ENCODE peak calls at places on chromosomes 1 and 21, in six cellular contexts. One of them, this sample, is unnamed. For H3K4me1, the result is how much of the 10 kb centered on the place peaks cover.

GRCh38 chr1:91891486-91891885 is 5.5 kb upstream of the TGFBR3 start:
- DNase-seq in prostate gland: no peak
- DNase-seq in transverse colon: no peak
- DNase-seq in stomach: no peak
- DNase-seq in lung: no peak
- DNase-seq in small intestine: no peak
- DNase-seq in this sample: no peak

GRCh38 chr1:205488074-205488723 is 16.3 kb upstream of the CDK18 start:
- DNase-seq in small intestine: peak
- DNase-seq in stomach: peak
- DNase-seq in prostate gland: peak
- DNase-seq in lung: peak
- DNase-seq in transverse colon: peak
- DNase-seq in this sample: peak

GRCh38 chr1:46370214-46370633 is 23.9 kb upstream of the FAAH start:
- DNase-seq in lung: no peak
- DNase-seq in transverse colon: no peak
- DNase-seq in small intestine: peak
- DNase-seq in prostate gland: no peak
- DNase-seq in stomach: peak
- DNase-seq in this sample: no peak

GRCh38 chr1:211705439-211706205 is 30.2 kb upstream of the NEK2 start:
- DNase-seq in prostate gland: no peak
- DNase-seq in stomach: no peak
- DNase-seq in lung: no peak
- DNase-seq in small intestine: no peak
- DNase-seq in transverse colon: no peak
- DNase-seq in this sample: no peak

GRCh38 chr1:152162826-152163463 is 3.9 kb upstream of the RPTN start:
- DNase-seq in transverse colon: no peak
- DNase-seq in small intestine: no peak
- DNase-seq in prostate gland: no peak
- DNase-seq in lung: no peak
- DNase-seq in stomach: no peak
- DNase-seq in this sample: no peak

GRCh38 chr1:145956361-145956760 is 1.5 kb downstream of the LIX1L start:
- DNase-seq in stomach: no peak
- DNase-seq in lung: no peak
- DNase-seq in transverse colon: no peak
- DNase-seq in prostate gland: no peak
- DNase-seq in small intestine: no peak
- DNase-seq in this sample: no peak

GRCh38 chr1:219038398-219038797 is 135.3 kb upstream of the LYPLAL1 start:
- DNase-seq in prostate gland: no peak
- DNase-seq in stomach: no peak
- DNase-seq in lung: no peak
- DNase-seq in small intestine: no peak
- DNase-seq in transverse colon: no peak
- DNase-seq in this sample: no peak

GRCh38 chr21:46099476-46099875 is 1.6 kb downstream of the COL6A2 start:
- DNase-seq in lung: peak
- DNase-seq in transverse colon: peak
- DNase-seq in small intestine: peak
- DNase-seq in stomach: peak
- DNase-seq in prostate gland: peak
- DNase-seq in this sample: no peak

GRCh38 chr1:4585216-4585615 is 69.2 kb upstream of the AJAP1 start:
- DNase-seq in stomach: no peak
- DNase-seq in lung: no peak
- DNase-seq in prostate gland: no peak
- DNase-seq in transverse colon: no peak
- DNase-seq in small intestine: peak
- DNase-seq in this sample: peak

GRCh38 chr1:184163674-184164470 is 112.3 kb downstream of the TSEN15 start:
- DNase-seq in prostate gland: no peak
- DNase-seq in stomach: no peak
- DNase-seq in small intestine: no peak
- DNase-seq in lung: no peak
- DNase-seq in transverse colon: no peak
- DNase-seq in this sample: peak

GRCh38 chr1:54803761-54804470 is 2.8 kb upstream of the TTC22 start:
- DNase-seq in lung: no peak
- DNase-seq in small intestine: peak
- DNase-seq in transverse colon: peak
- DNase-seq in prostate gland: no peak
- DNase-seq in stomach: peak
- DNase-seq in this sample: peak

GRCh38 chr1:225670806-225671733 is 18.1 kb upstream of the ENAH start:
- DNase-seq in stomach: no peak
- DNase-seq in lung: no peak
- DNase-seq in small intestine: peak
- DNase-seq in prostate gland: no peak
- DNase-seq in transverse colon: no peak
- DNase-seq in this sample: no peak

GRCh38 chr1:240073097-240073496 is 18.6 kb upstream of the FMN2 start:
- DNase-seq in transverse colon: no peak
- DNase-seq in prostate gland: no peak
- DNase-seq in stomach: no peak
- DNase-seq in lung: no peak
- DNase-seq in small intestine: no peak
- DNase-seq in this sample: no peak

GRCh38 chr1:54519709-54520108 is 28.3 kb upstream of the ACOT11 start:
- DNase-seq in small intestine: peak
- DNase-seq in stomach: no peak
- DNase-seq in prostate gland: no peak
- DNase-seq in lung: no peak
- DNase-seq in transverse colon: no peak
- DNase-seq in this sample: no peak

GRCh38 chr21:27104749-27105439 is 138.0 kb upstream of the ADAMTS5 start:
- DNase-seq in prostate gland: no peak
- DNase-seq in transverse colon: no peak
- DNase-seq in small intestine: no peak
- DNase-seq in stomach: no peak
- DNase-seq in lung: no peak
- DNase-seq in this sample: no peak

GRCh38 chr1:59672851-59673574 is 141.7 kb upstream of the HOOK1 start:
- DNase-seq in lung: no peak
- DNase-seq in stomach: no peak
- DNase-seq in transverse colon: no peak
- DNase-seq in small intestine: no peak
- DNase-seq in prostate gland: no peak
- DNase-seq in this sample: peak

GRCh38 chr21:36134820-36135390 is at the start of gene CBR3:
- DNase-seq in lung: peak
- DNase-seq in prostate gland: peak
- DNase-seq in small intestine: peak
- DNase-seq in transverse colon: peak
- DNase-seq in stomach: peak
- DNase-seq in this sample: peak

GRCh38 chr1:17673335-17674075 is 81.6 kb upstream of the ACTL8 start:
- DNase-seq in transverse colon: no peak
- DNase-seq in small intestine: no peak
- DNase-seq in lung: no peak
- DNase-seq in stomach: no peak
- DNase-seq in prostate gland: no peak
- DNase-seq in this sample: no peak

GRCh38 chr1:211281322-211282022 is 22.3 kb downstream of the RCOR3 start:
- DNase-seq in stomach: no peak
- DNase-seq in lung: no peak
- DNase-seq in prostate gland: no peak
- DNase-seq in small intestine: no peak
- DNase-seq in transverse colon: no peak
- DNase-seq in this sample: no peak

GRCh38 chr1:184972281-184973055 is 1.8 kb downstream of the NIBAN1 start:
- DNase-seq in stomach: no peak
- DNase-seq in small intestine: peak
- DNase-seq in prostate gland: no peak
- DNase-seq in lung: no peak
- DNase-seq in transverse colon: no peak
- DNase-seq in this sample: no peak

GRCh38 chr1:97930472-97930871 is 9.6 kb upstream of the DPYD start:
- DNase-seq in transverse colon: no peak
- DNase-seq in small intestine: peak
- DNase-seq in prostate gland: no peak
- DNase-seq in lung: no peak
- DNase-seq in stomach: no peak
- DNase-seq in this sample: no peak

GRCh38 chr1:178506177-178506576 is 6.7 kb upstream of the TEX35 start:
- DNase-seq in stomach: peak
- DNase-seq in transverse colon: no peak
- DNase-seq in small intestine: no peak
- DNase-seq in lung: no peak
- DNase-seq in prostate gland: no peak
- DNase-seq in this sample: peak

GRCh38 chr1:41751804-41752513 is 166.8 kb downstream of the HIVEP3 start:
- DNase-seq in transverse colon: peak
- DNase-seq in prostate gland: no peak
- DNase-seq in stomach: no peak
- DNase-seq in lung: no peak
- DNase-seq in small intestine: no peak
- DNase-seq in this sample: no peak
- H3K4me1 ChIP-seq in transverse colon: under half
- H3K4me1 ChIP-seq in prostate gland: under half
- H3K4me1 ChIP-seq in stomach: under half
- H3K4me1 ChIP-seq in lung: under half
- H3K4me1 ChIP-seq in small intestine: under half
- H3K4me1 ChIP-seq in this sample: under half

DNA sequence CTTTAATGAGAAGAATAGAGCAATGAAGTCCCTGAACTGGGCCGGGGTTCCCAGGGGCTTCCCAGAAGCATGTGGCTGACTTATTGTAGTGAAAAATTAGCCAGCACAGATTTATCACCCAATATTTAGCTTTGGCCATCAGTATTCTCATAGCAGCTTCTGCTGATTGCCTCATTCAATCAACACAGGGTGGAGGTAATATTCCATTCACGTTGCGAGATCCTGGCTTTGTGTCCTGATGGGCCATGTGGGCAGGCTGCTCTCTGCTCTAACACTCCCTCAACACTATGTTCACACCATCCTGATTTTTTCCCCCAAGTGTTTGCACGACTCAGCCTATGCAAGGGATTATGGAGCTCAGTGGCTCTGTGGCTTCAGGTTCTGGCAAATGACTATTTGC is 21.5 kb upstream of the LAMTOR5 start:
- DNase-seq in transverse colon: no peak
- DNase-seq in small intestine: no peak
- DNase-seq in prostate gland: no peak
- DNase-seq in lung: no peak
- DNase-seq in stomach: no peak
- DNase-seq in this sample: no peak
- H3K4me1 ChIP-seq in transverse colon: under half
- H3K4me1 ChIP-seq in small intestine: under half
- H3K4me1 ChIP-seq in prostate gland: under half
- H3K4me1 ChIP-seq in lung: under half
- H3K4me1 ChIP-seq in stomach: under half
- H3K4me1 ChIP-seq in this sample: under half

GRCh38 chr1:22794691-22795090 is 84.1 kb downstream of the EPHB2 start:
- DNase-seq in transverse colon: peak
- DNase-seq in lung: no peak
- DNase-seq in small intestine: peak
- DNase-seq in prostate gland: no peak
- DNase-seq in stomach: no peak
- DNase-seq in this sample: no peak

GRCh38 chr1:22796642-22797041 is 86.0 kb downstream of the EPHB2 start:
- DNase-seq in stomach: no peak
- DNase-seq in small intestine: no peak
- DNase-seq in transverse colon: no peak
- DNase-seq in prostate gland: no peak
- DNase-seq in lung: no peak
- DNase-seq in this sample: no peak

GRCh38 chr1:22799971-22800370 is 89.3 kb downstream of the EPHB2 start:
- DNase-seq in lung: no peak
- DNase-seq in stomach: no peak
- DNase-seq in prostate gland: no peak
- DNase-seq in transverse colon: no peak
- DNase-seq in small intestine: no peak
- DNase-seq in this sample: no peak

GRCh38 chr1:22801347-22801746 is 90.7 kb downstream of the EPHB2 start:
- DNase-seq in prostate gland: no peak
- DNase-seq in transverse colon: no peak
- DNase-seq in stomach: no peak
- DNase-seq in lung: no peak
- DNase-seq in small intestine: no peak
- DNase-seq in this sample: no peak

GRCh38 chr1:22798083-22798482 is 87.4 kb downstream of the EPHB2 start:
- DNase-seq in stomach: no peak
- DNase-seq in transverse colon: no peak
- DNase-seq in prostate gland: no peak
- DNase-seq in small intestine: no peak
- DNase-seq in lung: no peak
- DNase-seq in this sample: no peak
- H3K4me1 ChIP-seq in stomach: under half
- H3K4me1 ChIP-seq in transverse colon: under half
- H3K4me1 ChIP-seq in prostate gland: under half
- H3K4me1 ChIP-seq in small intestine: under half
- H3K4me1 ChIP-seq in lung: under half
- H3K4me1 ChIP-seq in this sample: under half

GRCh38 chr21:33208534-33208933 is 21.2 kb upstream of the IFNAR2 start:
- DNase-seq in lung: no peak
- DNase-seq in stomach: no peak
- DNase-seq in transverse colon: no peak
- DNase-seq in small intestine: no peak
- DNase-seq in prostate gland: no peak
- DNase-seq in this sample: no peak

GRCh38 chr21:33211305-33211704 is 18.4 kb upstream of the IFNAR2 start:
- DNase-seq in transverse colon: no peak
- DNase-seq in stomach: no peak
- DNase-seq in prostate gland: no peak
- DNase-seq in lung: no peak
- DNase-seq in small intestine: no peak
- DNase-seq in this sample: no peak

GRCh38 chr21:33205476-33205875 is 24.3 kb upstream of the IFNAR2 start:
- DNase-seq in stomach: no peak
- DNase-seq in prostate gland: no peak
- DNase-seq in small intestine: no peak
- DNase-seq in lung: peak
- DNase-seq in transverse colon: no peak
- DNase-seq in this sample: no peak

GRCh38 chr21:33206771-33207290 is 22.9 kb upstream of the IFNAR2 start:
- DNase-seq in transverse colon: no peak
- DNase-seq in prostate gland: no peak
- DNase-seq in small intestine: no peak
- DNase-seq in lung: peak
- DNase-seq in stomach: no peak
- DNase-seq in this sample: no peak

DNA sequence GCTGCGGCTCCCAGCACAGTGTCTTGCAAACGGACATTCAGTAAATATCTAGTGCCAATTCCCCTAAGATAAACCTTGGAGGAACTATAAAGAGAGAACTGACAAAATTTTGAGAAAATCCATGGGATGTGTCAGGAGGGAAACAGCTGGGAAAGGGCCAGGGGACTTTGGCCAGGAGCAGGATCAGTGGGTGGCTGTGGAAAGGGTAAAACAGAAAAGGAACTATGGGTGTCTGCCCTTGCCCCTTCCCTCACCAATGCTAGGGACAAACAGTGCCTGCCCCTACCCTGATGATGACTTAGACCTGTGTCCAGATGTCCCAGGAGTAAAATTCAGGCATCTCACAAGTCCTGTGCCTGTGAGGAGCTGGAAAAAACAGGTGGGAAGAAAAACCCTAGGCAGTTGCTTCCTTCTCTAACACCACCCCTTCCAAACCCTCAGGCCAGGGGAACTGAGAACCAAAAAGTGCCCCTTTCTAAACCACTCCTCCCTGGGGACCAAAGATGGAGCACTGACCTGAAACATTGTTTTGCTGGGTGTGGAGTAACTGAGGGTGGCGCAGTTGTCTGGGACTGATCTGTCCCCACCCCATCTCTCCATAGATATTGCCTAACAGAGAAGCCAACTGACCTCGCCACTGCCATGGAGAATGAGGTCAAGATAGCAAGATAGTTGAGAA is 22.1 kb upstream of the IFNAR2 start:
- DNase-seq in prostate gland: no peak
- DNase-seq in lung: peak
- DNase-seq in stomach: no peak
- DNase-seq in transverse colon: no peak
- DNase-seq in small intestine: no peak
- DNase-seq in this sample: no peak
- H3K4me1 ChIP-seq in prostate gland: under half
- H3K4me1 ChIP-seq in lung: under half
- H3K4me1 ChIP-seq in stomach: under half
- H3K4me1 ChIP-seq in transverse colon: under half
- H3K4me1 ChIP-seq in small intestine: under half
- H3K4me1 ChIP-seq in this sample: under half